ENCODE peak calls at places on chromosomes 16 and 17, in eight cellular contexts. T is neuronal stem cell, N is uterus, D is heart right ventricle, J is H1, Z is ovary, E is brain microvascular endothelial cell, A is Panc1. W is an unnamed sample.

GRCh38 chr16:89241187-89242003 is 23.9 kb downstream of the ZNF778 start:
- DNase-seq in T (peak; percentile 79), N (peak; percentile 70), D (peak; percentile 62), J (peak; percentile 75), Z (peak; percentile 81), E (peak; percentile 59), A (peak; percentile 58), W (peak; percentile 73)

GRCh38 chr16:22665803-22666202 is 148.2 kb upstream of the HS3ST2 start:
- DNase-seq in T (no peak), N (no peak), D (no peak), J (peak; percentile 37), Z (no peak), E (no peak), A (no peak), W (no peak)

GRCh38 chr17:75693500-75694481 is 26.7 kb downstream of the SAP30BP start:
- DNase-seq in T (peak; percentile 33), N (peak; percentile 64), D (peak; percentile 78), J (no peak), Z (no peak), E (no peak), A (no peak), W (peak; percentile 95)

GRCh38 chr17:73010414-73010813 is 82.1 kb downstream of the SLC39A11 start:
- DNase-seq in T (no peak), N (no peak), D (no peak), J (no peak), Z (no peak), E (no peak), A (no peak), W (no peak)

GRCh38 chr17:65061621-65062020 is 5.1 kb upstream of the GNA13 start:
- DNase-seq in T (no peak), N (no peak), D (no peak), J (no peak), Z (no peak), E (no peak), A (no peak), W (no peak)

GRCh38 chr17:48413613-48414405 is 16.2 kb downstream of the SKAP1 start:
- DNase-seq in T (no peak), N (no peak), D (no peak), J (no peak), Z (no peak), E (no peak), A (no peak), W (no peak)

GRCh38 chr17:63956296-63956920 is 16.3 kb downstream of the SCN4A start:
- DNase-seq in T (no peak), N (no peak), D (no peak), J (no peak), Z (no peak), E (peak; percentile 49), A (no peak), W (no peak)

GRCh38 chr17:30824002-30824355 is 513 bp downstream of the CRLF3 start:
- DNase-seq in T (no peak), N (peak; percentile 28), D (peak; percentile 21), J (no peak), Z (peak; percentile 28), E (no peak), A (no peak), W (no peak)

GRCh38 chr16:52499061-52499460 is 47.9 kb downstream of the TOX3 start:
- DNase-seq in T (no peak), N (no peak), D (no peak), J (no peak), Z (no peak), E (no peak), A (no peak), W (no peak)

GRCh38 chr16:82695806-82696205 is 69.0 kb downstream of the CDH13 start:
- DNase-seq in T (no peak), N (no peak), D (no peak), J (no peak), Z (no peak), E (no peak), A (no peak), W (no peak)

DNA sequence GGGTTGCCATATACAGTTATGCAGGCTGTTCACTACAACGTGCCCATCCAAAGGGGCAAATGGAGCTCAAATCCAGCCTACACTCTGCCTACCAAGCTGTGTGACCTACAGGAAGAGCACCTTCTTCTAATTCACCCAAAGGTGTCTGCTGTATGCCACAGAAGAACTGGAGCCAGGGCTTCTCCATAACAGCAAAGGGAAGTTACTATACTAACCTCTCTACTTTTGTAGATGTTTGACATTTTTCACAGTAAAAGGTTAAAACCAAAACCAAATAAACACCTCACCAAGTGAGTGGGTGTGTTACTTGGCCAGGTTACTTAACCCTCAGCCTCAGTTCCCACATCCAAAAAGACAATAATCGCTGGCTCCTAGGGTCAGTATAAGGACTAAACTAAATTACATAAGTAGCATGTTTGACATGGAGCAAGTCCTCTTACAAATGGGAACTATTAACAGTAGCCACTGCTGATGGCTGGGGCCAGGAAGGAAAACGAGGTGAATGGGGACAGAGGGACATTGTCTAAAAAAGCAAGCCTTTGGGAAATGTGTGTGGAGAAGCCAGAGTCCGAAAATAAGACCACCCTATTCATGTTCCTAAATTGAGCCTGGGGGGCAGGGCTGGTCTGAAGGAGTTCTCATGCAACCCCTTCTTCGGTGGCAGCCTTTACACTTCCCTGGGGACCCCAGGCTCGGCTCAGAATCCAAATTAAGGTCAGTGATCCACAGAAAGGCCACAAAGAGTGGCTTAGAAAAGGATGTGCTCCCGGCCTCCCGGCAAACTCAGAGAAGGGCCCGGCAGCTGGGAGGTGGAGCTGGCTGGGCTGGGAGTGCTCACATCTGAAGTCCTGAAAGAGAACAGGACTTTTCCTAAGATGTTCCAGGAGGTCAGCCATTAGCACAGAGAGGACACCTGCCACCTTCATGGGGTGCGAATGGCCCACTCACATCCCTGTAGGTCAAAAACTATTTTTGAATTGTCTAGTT is 13.5 kb downstream of the CUEDC1 start:
- DNase-seq in T (no peak), N (no peak), D (no peak), J (no peak), Z (no peak), E (no peak), A (no peak), W (peak; percentile 36)
- H3K4me3 ChIP-seq in T (no peak overlapping the region), N (no peak overlapping the region), D (no peak overlapping the region), J (no peak overlapping the region), Z (no peak overlapping the region), E (no peak overlapping the region), A (no peak overlapping the region), W (no peak overlapping the region)

GRCh38 chr17:81994593-81995462 is 17.4 kb downstream of the ASPSCR1 start:
- DNase-seq in T (no peak), N (no peak), D (no peak), J (peak; percentile 46), Z (no peak), E (no peak), A (no peak), W (peak; percentile 10)

GRCh38 chr17:81993726-81994592 is 16.5 kb downstream of the ASPSCR1 start:
- DNase-seq in T (no peak), N (no peak), D (no peak), J (peak; percentile 49), Z (no peak), E (no peak), A (no peak), W (peak; percentile 39)

GRCh38 chr17:81990836-81991683 is 13.6 kb downstream of the ASPSCR1 start:
- DNase-seq in T (no peak), N (no peak), D (no peak), J (no peak), Z (no peak), E (no peak), A (no peak), W (peak; percentile 53)

GRCh38 chr17:81995463-81996231 is 18.2 kb downstream of the ASPSCR1 start:
- DNase-seq in T (no peak), N (no peak), D (no peak), J (peak; percentile 63), Z (no peak), E (no peak), A (no peak), W (peak; percentile 9)

GRCh38 chr17:81991684-81992513 is 14.5 kb downstream of the ASPSCR1 start:
- DNase-seq in T (peak; percentile 20), N (no peak), D (peak; percentile 73), J (no peak), Z (no peak), E (peak; percentile 22), A (no peak), W (peak; percentile 86)
- H3K4me3 ChIP-seq in T (peak overlapping the region; percentile 27), N (no peak overlapping the region), D (peak overlapping the region; percentile 30), J (no peak overlapping the region), Z (no peak overlapping the region), E (no peak overlapping the region), A (no peak overlapping the region), W (peak overlapping the region; percentile 53)

GRCh38 chr17:44074231-44074910 is 3.8 kb downstream of the G6PC3 start:
- DNase-seq in T (no peak), N (no peak), D (no peak), J (no peak), Z (no peak), E (no peak), A (no peak), W (no peak)

GRCh38 chr17:44069974-44070454 is 521 bp upstream of the G6PC3 start:
- DNase-seq in T (no peak), N (no peak), D (no peak), J (no peak), Z (no peak), E (no peak), A (no peak), W (no peak)

GRCh38 chr17:44070455-44071197 is at the start of gene G6PC3:
- DNase-seq in T (peak; percentile 96), N (peak; percentile 96), D (peak; percentile 97), J (peak; percentile 95), Z (peak; percentile 95), E (peak; percentile 97), A (no peak), W (peak; percentile 97)

GRCh38 chr17:44071198-44071520 is 624 bp downstream of the G6PC3 start:
- DNase-seq in T (no peak), N (peak; percentile 67), D (no peak), J (no peak), Z (no peak), E (no peak), A (no peak), W (no peak)

GRCh38 chr17:44071772-44072171 is 1.2 kb downstream of the G6PC3 start:
- DNase-seq in T (no peak), N (no peak), D (no peak), J (no peak), Z (no peak), E (no peak), A (no peak), W (no peak)
- H3K4me3 ChIP-seq in T (peak overlapping the region; percentile 73), N (no peak overlapping the region), D (peak overlapping the region; percentile 69), J (peak overlapping the region; percentile 86), Z (no peak overlapping the region), E (peak overlapping the region; percentile 79), A (peak overlapping the region; percentile 71), W (peak overlapping the region; percentile 87)

GRCh38 chr17:78042542-78042941 is 84.0 kb downstream of the TNRC6C start:
- DNase-seq in T (no peak), N (no peak), D (no peak), J (no peak), Z (no peak), E (no peak), A (no peak), W (no peak)

GRCh38 chr17:78038748-78039288 is 80.3 kb downstream of the TNRC6C start:
- DNase-seq in T (no peak), N (no peak), D (no peak), J (no peak), Z (no peak), E (no peak), A (no peak), W (no peak)

GRCh38 chr17:78039581-78039980 is 81.1 kb downstream of the TNRC6C start:
- DNase-seq in T (no peak), N (no peak), D (no peak), J (no peak), Z (no peak), E (no peak), A (no peak), W (no peak)

GRCh38 chr17:78041401-78042179 is 83.1 kb downstream of the TNRC6C start:
- DNase-seq in T (no peak), N (no peak), D (no peak), J (no peak), Z (no peak), E (no peak), A (no peak), W (no peak)

GRCh38 chr17:78040561-78041400 is 82.3 kb downstream of the TNRC6C start:
- DNase-seq in T (no peak), N (peak; percentile 58), D (peak; percentile 54), J (no peak), Z (peak; percentile 47), E (peak; percentile 43), A (no peak), W (peak; percentile 88)
- H3K4me3 ChIP-seq in T (no peak overlapping the region), N (peak overlapping the region; percentile 56), D (peak overlapping the region; percentile 52), J (no peak overlapping the region), Z (peak overlapping the region; percentile 55), E (peak overlapping the region; percentile 60), A (peak overlapping the region; percentile 27), W (peak overlapping the region; percentile 71)

W was measured in psoas muscle.